ENCODE peak calls at places on chromosome 17, in four cellular contexts. M, Q, H and J are unnamed samples.

GRCh38 chr17:17774009-17774881 is 62.5 kb downstream of the SREBF1 start:
- DNase-seq in M (peak; percentile 33), Q (no peak), H (peak; percentile 78), J (no peak)

GRCh38 chr17:13484020-13484419 is 117.7 kb downstream of the HS3ST3A1 start:
- DNase-seq in M (peak; percentile 19), Q (no peak), H (no peak), J (no peak)

GRCh38 chr17:17819561-17819995 is 17.2 kb downstream of the SREBF1 start:
- DNase-seq in M (peak; percentile 95), Q (no peak), H (peak; percentile 81), J (peak; percentile 81)

GRCh38 chr17:38511126-38512108 is 83.2 kb downstream of the ARHGAP23 start:
- DNase-seq in M (peak; percentile 48), Q (no peak), H (peak; percentile 58), J (no peak)

GRCh38 chr17:37405955-37406634 is 541 bp downstream of the ACACA start:
- DNase-seq in M (peak; percentile 27), Q (no peak), H (peak; percentile 12), J (no peak)

GRCh38 chr17:3838206-3838605 is 7.8 kb downstream of the NCBP3 start:
- DNase-seq in M (no peak), Q (no peak), H (peak; percentile 38), J (peak; percentile 49)

GRCh38 chr17:83062818-83063671 is 16.4 kb upstream of the METRNL start:
- DNase-seq in M (no peak), Q (peak; percentile 3), H (no peak), J (no peak)

GRCh38 chr17:14143678-14144077 is 74.4 kb downstream of the COX10 start:
- DNase-seq in M (no peak), Q (no peak), H (no peak), J (peak; percentile 54)

GRCh38 chr17:4438162-4438944 is 4.6 kb downstream of the SPNS3 start:
- DNase-seq in M (no peak), Q (no peak), H (no peak), J (no peak)

GRCh38 chr17:63333869-63334268 is 112.2 kb downstream of the CYB561 start:
- DNase-seq in M (no peak), Q (no peak), H (no peak), J (no peak)

GRCh38 chr17:34218757-34219156 is 36.3 kb upstream of the CCL2 start:
- DNase-seq in M (no peak), Q (no peak), H (no peak), J (no peak)

GRCh38 chr17:1420163-1420562 is 20.1 kb upstream of the YWHAE start:
- DNase-seq in M (no peak), Q (no peak), H (no peak), J (no peak)

GRCh38 chr17:77999413-78000173 is 41.1 kb downstream of the TNRC6C start:
- DNase-seq in M (peak; percentile 48), Q (no peak), H (no peak), J (no peak)

GRCh38 chr17:33200587-33200986 is 92.5 kb downstream of the ASIC2 start:
- DNase-seq in M (no peak), Q (peak; percentile 17), H (peak; percentile 14), J (no peak)

GRCh38 chr17:63337579-63337978 is 108.5 kb downstream of the CYB561 start:
- DNase-seq in M (no peak), Q (no peak), H (no peak), J (no peak)

GRCh38 chr17:73069164-73069774 is 23.2 kb downstream of the SLC39A11 start:
- DNase-seq in M (no peak), Q (no peak), H (no peak), J (no peak)

GRCh38 chr17:7248811-7249210 is 2.7 kb downstream of the CTDNEP1 start:
- DNase-seq in M (no peak), Q (no peak), H (no peak), J (no peak)

GRCh38 chr17:55177159-55177913 is 87.4 kb upstream of the HLF start:
- DNase-seq in M (no peak), Q (no peak), H (no peak), J (no peak)

GRCh38 chr17:2602597-2603017 is 9.2 kb downstream of the PAFAH1B1 start:
- DNase-seq in M (peak; percentile 40), Q (no peak), H (no peak), J (no peak)

GRCh38 chr17:14225153-14226004 is 11.3 kb downstream of the CDRT15 start:
- DNase-seq in M (no peak), Q (no peak), H (no peak), J (no peak)

GRCh38 chr17:68398731-68399637 is 58.3 kb downstream of the WIPI1 start:
- DNase-seq in M (peak; percentile 76), Q (peak; percentile 67), H (peak; percentile 77), J (peak; percentile 75)

GRCh38 chr17:7241783-7242716 is at the start of gene GABARAP:
- DNase-seq in M (peak; percentile 95), Q (peak; percentile 92), H (peak; percentile 85), J (peak; percentile 81)

GRCh38 chr17:63434951-63435571 is 11.0 kb downstream of the CYB561 start:
- DNase-seq in M (peak; percentile 29), Q (no peak), H (peak; percentile 80), J (no peak)

GRCh38 chr17:17812211-17813054 is 24.4 kb downstream of the SREBF1 start:
- DNase-seq in M (peak; percentile 63), Q (peak; percentile 90), H (peak; percentile 77), J (peak; percentile 62)

GRCh38 chr17:73163043-73163442 is 1.8 kb upstream of the SSTR2 start:
- DNase-seq in M (no peak), Q (no peak), H (no peak), J (no peak)

GRCh38 chr17:17030515-17031211 is 11.6 kb upstream of the MPRIP start:
- DNase-seq in M (no peak), Q (no peak), H (no peak), J (no peak)

DNA sequence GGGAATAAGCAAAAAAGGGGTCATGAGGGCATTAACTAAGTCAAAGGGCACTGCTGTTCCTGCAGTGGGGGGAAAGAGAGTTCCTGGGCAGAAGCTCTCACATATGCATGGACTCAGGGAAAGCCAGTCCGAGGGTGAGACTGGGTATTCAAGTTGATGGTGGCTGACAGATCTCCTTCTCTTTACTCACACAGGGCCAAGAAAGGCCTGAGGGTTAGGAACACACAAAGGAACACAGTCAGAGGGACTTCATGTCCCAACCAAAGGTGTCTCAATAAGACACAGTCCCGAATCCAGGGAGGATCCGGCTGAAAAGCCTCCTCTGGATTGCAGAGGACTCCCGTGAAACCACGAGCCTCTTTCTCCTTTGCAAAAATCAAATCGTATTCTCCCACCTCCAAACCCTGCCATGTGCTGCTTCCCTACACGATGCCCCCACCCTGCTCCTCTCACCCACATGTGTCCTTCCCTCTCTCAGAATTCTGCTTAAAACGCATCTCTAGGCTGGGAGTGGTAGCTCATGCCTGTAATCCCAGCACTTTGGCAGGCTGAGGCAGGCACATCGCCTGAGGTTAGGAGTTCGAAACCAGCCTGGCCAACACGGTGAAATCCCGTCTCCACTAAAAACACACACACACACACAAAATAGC is 23.6 kb downstream of the CUEDC1 start:
- DNase-seq in M (no peak), Q (no peak), H (no peak), J (no peak)
- TF ChIP-seq CTCF in M (no peak), Q (no peak), H (no peak), J (no peak)

GRCh38 chr17:28849281-28849680 is 5.5 kb upstream of the ERAL1 start:
- DNase-seq in M (no peak), Q (no peak), H (no peak), J (no peak)
- TF ChIP-seq CTCF in M (no peak), Q (no peak), H (no peak), J (no peak)

GRCh38 chr17:74340470-74341023 is 14.5 kb downstream of the KIF19 start:
- DNase-seq in M (no peak), Q (no peak), H (no peak), J (peak; percentile 16)

GRCh38 chr17:74344658-74345057 is 17.0 kb downstream of the BTBD17 start:
- DNase-seq in M (no peak), Q (no peak), H (no peak), J (no peak)

GRCh38 chr17:74345433-74346241 is 16.0 kb downstream of the BTBD17 start:
- DNase-seq in M (no peak), Q (no peak), H (peak; percentile 26), J (no peak)

GRCh38 chr17:74343526-74344284 is 17.7 kb downstream of the KIF19 start:
- DNase-seq in M (no peak), Q (no peak), H (no peak), J (no peak)

DNA sequence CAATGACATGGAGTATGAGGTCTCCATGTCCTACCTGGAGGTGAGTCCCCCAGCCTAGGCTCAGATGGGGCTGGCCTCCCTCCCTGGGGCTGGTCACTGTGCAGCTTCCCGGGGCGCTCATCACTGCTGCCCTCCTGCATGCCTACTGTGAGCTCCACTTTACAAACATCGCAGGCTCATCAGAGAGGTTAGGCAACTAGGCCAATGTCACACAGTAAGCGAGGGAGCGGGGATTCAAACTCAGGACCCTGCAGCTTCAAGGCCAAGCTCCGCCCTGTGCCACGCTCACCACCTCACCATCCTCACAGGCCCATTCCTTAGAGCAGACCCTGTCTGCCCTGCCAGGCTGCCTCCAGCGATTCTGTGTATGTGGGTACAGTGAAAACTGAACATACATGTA is 17.1 kb downstream of the KIF19 start:
- DNase-seq in M (no peak), Q (no peak), H (no peak), J (no peak)
- TF ChIP-seq CTCF in M (no peak), Q (no peak), H (no peak), J (no peak)

GRCh38 chr17:48522990-48523389 is 7.8 kb downstream of the HOXB1 start:
- DNase-seq in M (no peak), Q (no peak), H (no peak), J (no peak)
- TF ChIP-seq CTCF in M (peak; percentile 23), Q (no peak), H (no peak), J (no peak)

GRCh38 chr17:45106582-45106981 is 25.7 kb downstream of the PLCD3 start:
- DNase-seq in M (no peak), Q (no peak), H (no peak), J (no peak)

GRCh38 chr17:45104029-45104428 is 28.3 kb downstream of the PLCD3 start:
- DNase-seq in M (no peak), Q (no peak), H (no peak), J (no peak)

GRCh38 chr17:45104497-45104896 is 27.8 kb downstream of the PLCD3 start:
- DNase-seq in M (no peak), Q (no peak), H (no peak), J (no peak)

GRCh38 chr17:45106101-45106500 is 26.2 kb downstream of the PLCD3 start:
- DNase-seq in M (no peak), Q (no peak), H (no peak), J (no peak)

GRCh38 chr17:45104907-45105624 is 27.2 kb downstream of the PLCD3 start:
- DNase-seq in M (no peak), Q (no peak), H (no peak), J (no peak)
- TF ChIP-seq CTCF in M (no peak), Q (no peak), H (no peak), J (no peak)

GRCh38 chr17:67353929-67354557 is 12.3 kb downstream of the PSMD12 start:
- DNase-seq in M (no peak), Q (no peak), H (no peak), J (no peak)

GRCh38 chr17:67347826-67348225 is 18.6 kb downstream of the PSMD12 start:
- DNase-seq in M (no peak), Q (no peak), H (no peak), J (no peak)

GRCh38 chr17:67358612-67359011 is 7.8 kb downstream of the PSMD12 start:
- DNase-seq in M (no peak), Q (no peak), H (no peak), J (no peak)

GRCh38 chr17:67349420-67349819 is 17.0 kb downstream of the PSMD12 start:
- DNase-seq in M (no peak), Q (no peak), H (no peak), J (no peak)

GRCh38 chr17:67353161-67353560 is 13.2 kb downstream of the PSMD12 start:
- DNase-seq in M (no peak), Q (no peak), H (no peak), J (no peak)
- TF ChIP-seq CTCF in M (no peak), Q (no peak), H (no peak), J (no peak)